ENCODE peak calls at places on chromosome 21, in nine cellular contexts. M is esophagus squamous epithelium; O is stimulated activated CD4-positive, alpha-beta T cell treated with anti-CD3 and anti-CD28 coated beads, Interleukin-15, amount 100 ng/mL, for 1 hour; D is fibroblast of the aortic adventitia; L is KBM-7; F is fibroblast of gingiva; E is NCI-H1417 treated with DMSO at 0.1 percent for 48 hours; U is GM12864; J is heart left ventricle. R is an unnamed sample.

GRCh38 chr21:38037416-38037815 is 121.2 kb upstream of the KCNJ6 start:
- DNase-seq in M (no peak), J (no peak), L (no peak), F (no peak), O (no peak), E (no peak), D (peak; percentile 5), U (no peak), R (no peak)

GRCh38 chr21:25535811-25536210 is 71.5 kb downstream of the MRPL39 start:
- DNase-seq in M (no peak), E (no peak), O (no peak), J (no peak), L (no peak), U (no peak), F (no peak), D (no peak), R (no peak)

GRCh38 chr21:27743971-27744564 is 777.2 kb upstream of the ADAMTS5 start:
- DNase-seq in F (no peak), J (no peak), D (no peak), O (no peak), L (no peak), M (no peak), U (no peak), E (no peak), R (no peak)

GRCh38 chr21:29465528-29465927 is 166.8 kb downstream of the BACH1 start:
- DNase-seq in U (no peak), F (no peak), D (no peak), E (no peak), O (no peak), M (no peak), L (no peak), J (no peak), R (no peak)

GRCh38 chr21:45970674-45971486 is 10.7 kb upstream of the COL6A1 start:
- DNase-seq in M (no peak), L (peak; percentile 54), E (no peak), D (peak; percentile 52), U (no peak), O (peak; percentile 47), J (peak; percentile 71), F (peak; percentile 44), R (no peak)

GRCh38 chr21:33651965-33652680 is 9.8 kb downstream of the ITSN1 start:
- DNase-seq in L (no peak), U (no peak), J (no peak), F (no peak), M (no peak), O (no peak), E (no peak), D (no peak), R (no peak)

GRCh38 chr21:31520506-31521163 is 138.9 kb upstream of the SOD1 start:
- DNase-seq in E (peak; percentile 62), J (no peak), D (no peak), M (no peak), L (no peak), O (no peak), U (no peak), F (no peak), R (no peak)

GRCh38 chr21:43926196-43926595 is 61.2 kb downstream of the AGPAT3 start:
- DNase-seq in O (no peak), D (no peak), E (no peak), L (no peak), F (no peak), J (peak; percentile 21), M (no peak), U (no peak), R (no peak)

GRCh38 chr21:45900034-45900868 is 81.3 kb upstream of the COL6A1 start:
- DNase-seq in M (no peak), D (no peak), U (no peak), F (no peak), L (no peak), J (no peak), E (no peak), O (no peak), R (no peak)

GRCh38 chr21:40355076-40355475 is 487.8 kb downstream of the PCP4 start:
- DNase-seq in E (no peak), O (no peak), U (no peak), L (no peak), J (no peak), M (no peak), D (no peak), F (no peak), R (no peak)

GRCh38 chr21:16541366-16541765 is 811.6 kb downstream of the USP25 start:
- DNase-seq in E (no peak), F (no peak), O (no peak), M (no peak), L (no peak), J (no peak), D (no peak), U (no peak), R (no peak)

GRCh38 chr21:32554832-32555436 is 30.4 kb downstream of the TCP10L start:
- DNase-seq in J (no peak), D (peak; percentile 57), E (no peak), M (no peak), O (no peak), L (no peak), U (no peak), F (peak; percentile 31), R (no peak)